ENCODE peak calls at places on chromosomes 16 and 17, in nine cellular contexts. B is GM10248, J is brain microvascular endothelial cell, Q is bronchial epithelial cell, W is neural progenitor cell, F is progenitor cell of endocrine pancreas, E is RWPE1, L is lung, C is psoas muscle. N is an unnamed sample.

GRCh38 chr17:45995617-45996270 is 3.3 kb upstream of the STH start:
- DNase-seq in F (no peak), L (no peak), Q (no peak), B (no peak), C (peak), E (no peak), W (no peak), J (no peak), N (no peak)

GRCh38 chr16:31868701-31869167 is 4.9 kb upstream of the ZNF267 start:
- DNase-seq in C (peak), B (peak), E (peak), W (peak), Q (peak), F (peak), L (peak), J (peak), N (no peak)

GRCh38 chr17:57553991-57554825 is 190.9 kb downstream of the CCDC182 start:
- DNase-seq in Q (no peak), J (no peak), E (no peak), L (no peak), F (no peak), C (no peak), W (peak), B (no peak), N (no peak)

GRCh38 chr16:4213721-4214120 is 28.2 kb downstream of the SRL start:
- DNase-seq in E (no peak), W (no peak), Q (peak), F (no peak), C (no peak), J (no peak), L (no peak), B (no peak), N (no peak)

GRCh38 chr16:86642084-86642483 is 63.7 kb downstream of the FOXL1 start:
- DNase-seq in W (no peak), L (no peak), Q (no peak), J (no peak), F (no peak), C (no peak), B (no peak), E (no peak), N (no peak)

GRCh38 chr17:57406131-57406980 is 150.0 kb downstream of the MSI2 start:
- DNase-seq in J (no peak), W (peak), F (no peak), B (no peak), E (no peak), Q (no peak), L (no peak), C (no peak), N (no peak)

GRCh38 chr16:17827313-17827712 is 356.6 kb upstream of the XYLT1 start:
- DNase-seq in Q (no peak), F (no peak), L (no peak), B (no peak), E (no peak), J (peak), C (no peak), W (no peak), N (no peak)

GRCh38 chr16:57062329-57062728 is 30.1 kb upstream of the CPNE2 start:
- DNase-seq in E (no peak), C (no peak), J (no peak), Q (no peak), F (no peak), W (no peak), L (no peak), B (no peak), N (no peak)

GRCh38 chr16:67758006-67758405 is 38.9 kb upstream of the GFOD2 start:
- DNase-seq in Q (no peak), W (no peak), B (no peak), J (no peak), E (no peak), L (no peak), F (no peak), C (no peak), N (no peak)

GRCh38 chr16:6976716-6977115 is 355.9 kb upstream of the RBFOX1 start:
- DNase-seq in B (no peak), L (no peak), J (no peak), W (no peak), E (no peak), F (no peak), C (no peak), Q (no peak), N (no peak)

GRCh38 chr16:17372383-17372782 is 98.4 kb downstream of the XYLT1 start:
- DNase-seq in L (no peak), F (no peak), W (no peak), B (no peak), C (no peak), Q (no peak), J (no peak), E (no peak), N (no peak)

GRCh38 chr16:68696514-68696913 is 40.6 kb upstream of the CDH1 start:
- DNase-seq in J (no peak), F (no peak), L (no peak), W (no peak), C (no peak), Q (no peak), E (no peak), B (no peak), N (no peak)

GRCh38 chr16:82627811-82628339 is 1.1 kb downstream of the CDH13 start:
- DNase-seq in L (no peak), C (peak), J (no peak), B (no peak), Q (peak), E (peak), F (peak), W (peak), N (no peak)

GRCh38 chr17:9906616-9907015 is 1.5 kb upstream of the RCVRN start:
- DNase-seq in J (no peak), B (no peak), F (no peak), L (no peak), Q (no peak), E (no peak), C (no peak), W (no peak), N (no peak)

GRCh38 chr17:18182978-18183333 is 672 bp upstream of the ALKBH5 start:
- DNase-seq in F (peak), C (peak), W (no peak), J (no peak), B (peak), Q (peak), L (peak), E (peak), N (no peak)

GRCh38 chr17:50627782-50628601 is 6.7 kb upstream of the ABCC3 start:
- DNase-seq in L (no peak), E (no peak), F (no peak), W (peak), J (no peak), B (no peak), C (no peak), Q (no peak), N (no peak)

GRCh38 chr16:75062135-75062943 is 54.2 kb downstream of the LDHD start:
- DNase-seq in E (no peak), B (no peak), C (peak), Q (no peak), J (no peak), F (no peak), W (no peak), L (peak), N (no peak)

GRCh38 chr17:77656054-77656453 is 302.4 kb upstream of the TNRC6C start:
- DNase-seq in W (no peak), Q (no peak), J (no peak), L (no peak), C (no peak), E (no peak), F (no peak), B (no peak), N (no peak)

GRCh38 chr17:37462492-37462891 is 27.2 kb upstream of the DUSP14 start:
- DNase-seq in E (no peak), Q (no peak), F (no peak), C (no peak), W (no peak), B (no peak), L (no peak), J (no peak), N (no peak)

GRCh38 chr16:48611329-48612137 is 1.6 kb upstream of the N4BP1 start:
- DNase-seq in E (peak), J (no peak), W (no peak), B (peak), C (no peak), F (no peak), L (no peak), Q (peak), N (no peak)

GRCh38 chr17:2282297-2282873 is 21.2 kb downstream of the SMG6 start:
- DNase-seq in F (no peak), C (peak), Q (peak), E (peak), J (peak), L (no peak), B (peak), W (peak), N (peak)

GRCh38 chr17:65523411-65523810 is 38.0 kb downstream of the AXIN2 start:
- DNase-seq in F (no peak), J (no peak), B (no peak), C (no peak), Q (no peak), L (no peak), E (no peak), W (no peak), N (no peak)

GRCh38 chr17:43823350-43824084 is 9.4 kb downstream of the MPP3 start:
- DNase-seq in E (no peak), Q (no peak), W (no peak), B (no peak), J (no peak), C (no peak), F (no peak), L (peak), N (no peak)

GRCh38 chr16:82630219-82630618 is 3.5 kb downstream of the CDH13 start:
- DNase-seq in Q (peak), F (no peak), W (no peak), E (peak), C (no peak), J (no peak), B (no peak), L (no peak), N (no peak)

GRCh38 chr17:19867094-19867653 is 562 bp downstream of the ULK2 start:
- DNase-seq in B (peak), W (peak), J (peak), C (peak), E (peak), F (peak), L (no peak), Q (peak), N (no peak)

GRCh38 chr17:45961206-45961605 is 37.8 kb upstream of the STH start:
- DNase-seq in L (no peak), W (no peak), C (no peak), F (no peak), J (no peak), B (no peak), Q (no peak), E (no peak), N (no peak)

GRCh38 chr17:34302626-34303025 is 16.6 kb upstream of the CCL8 start:
- DNase-seq in E (no peak), B (no peak), W (no peak), Q (no peak), L (peak), C (no peak), F (no peak), J (no peak), N (no peak)

GRCh38 chr17:64038331-64039105 is 18.1 kb upstream of the ICAM2 start:
- DNase-seq in B (no peak), Q (no peak), E (no peak), C (no peak), W (no peak), L (no peak), J (no peak), F (no peak), N (no peak)

GRCh38 chr16:11432856-11433395 is 87.7 kb downstream of the RMI2 start:
- DNase-seq in L (no peak), W (no peak), C (no peak), B (no peak), E (no peak), Q (no peak), J (no peak), F (no peak), N (no peak)

GRCh38 chr17:32267690-32268205 is 2.1 kb downstream of the RHBDL3 start:
- DNase-seq in C (no peak), Q (peak), J (no peak), W (peak), E (no peak), B (no peak), F (no peak), L (no peak), N (no peak)

GRCh38 chr16:71723537-71724319 is 773 bp downstream of the PHLPP2 start:
- DNase-seq in L (peak), C (peak), W (peak), B (peak), Q (peak), F (peak), J (peak), E (peak), N (peak)

GRCh38 chr16:85192736-85193493 is 80.6 kb upstream of the CIBAR2 start:
- DNase-seq in F (no peak), J (no peak), B (no peak), Q (no peak), L (no peak), C (peak), E (no peak), W (no peak), N (no peak)

GRCh38 chr17:48037036-48037881 is at the start of gene COPZ2:
- DNase-seq in F (peak), L (peak), Q (no peak), W (peak), J (no peak), E (no peak), C (peak), B (peak), N (no peak)

GRCh38 chr17:49516190-49516589 is 21.1 kb downstream of the NGFR start:
- DNase-seq in B (no peak), Q (no peak), L (no peak), C (no peak), E (no peak), F (no peak), W (no peak), J (no peak), N (no peak)

GRCh38 chr17:49514374-49514738 is 19.3 kb downstream of the NGFR start:
- DNase-seq in F (no peak), L (no peak), B (no peak), W (peak), C (no peak), E (no peak), J (no peak), Q (no peak), N (no peak)

GRCh38 chr17:49513044-49513395 is 17.9 kb downstream of the NGFR start:
- DNase-seq in E (no peak), Q (no peak), B (no peak), C (no peak), J (no peak), F (no peak), W (no peak), L (no peak), N (no peak)

GRCh38 chr17:49513616-49514373 is 18.7 kb downstream of the NGFR start:
- DNase-seq in W (no peak), C (no peak), F (no peak), J (no peak), B (no peak), E (no peak), Q (no peak), L (no peak), N (no peak)

GRCh38 chr17:49515196-49515770 is 20.2 kb downstream of the NGFR start:
- DNase-seq in J (peak), Q (peak), F (no peak), L (peak), C (peak), W (peak), B (peak), E (peak), N (peak)
- TF ChIP-seq CTCF in J (peak), Q (no peak), F (no peak), L (no peak), C (peak), W (peak), B (no peak), E (no peak), N (no peak)

DNA sequence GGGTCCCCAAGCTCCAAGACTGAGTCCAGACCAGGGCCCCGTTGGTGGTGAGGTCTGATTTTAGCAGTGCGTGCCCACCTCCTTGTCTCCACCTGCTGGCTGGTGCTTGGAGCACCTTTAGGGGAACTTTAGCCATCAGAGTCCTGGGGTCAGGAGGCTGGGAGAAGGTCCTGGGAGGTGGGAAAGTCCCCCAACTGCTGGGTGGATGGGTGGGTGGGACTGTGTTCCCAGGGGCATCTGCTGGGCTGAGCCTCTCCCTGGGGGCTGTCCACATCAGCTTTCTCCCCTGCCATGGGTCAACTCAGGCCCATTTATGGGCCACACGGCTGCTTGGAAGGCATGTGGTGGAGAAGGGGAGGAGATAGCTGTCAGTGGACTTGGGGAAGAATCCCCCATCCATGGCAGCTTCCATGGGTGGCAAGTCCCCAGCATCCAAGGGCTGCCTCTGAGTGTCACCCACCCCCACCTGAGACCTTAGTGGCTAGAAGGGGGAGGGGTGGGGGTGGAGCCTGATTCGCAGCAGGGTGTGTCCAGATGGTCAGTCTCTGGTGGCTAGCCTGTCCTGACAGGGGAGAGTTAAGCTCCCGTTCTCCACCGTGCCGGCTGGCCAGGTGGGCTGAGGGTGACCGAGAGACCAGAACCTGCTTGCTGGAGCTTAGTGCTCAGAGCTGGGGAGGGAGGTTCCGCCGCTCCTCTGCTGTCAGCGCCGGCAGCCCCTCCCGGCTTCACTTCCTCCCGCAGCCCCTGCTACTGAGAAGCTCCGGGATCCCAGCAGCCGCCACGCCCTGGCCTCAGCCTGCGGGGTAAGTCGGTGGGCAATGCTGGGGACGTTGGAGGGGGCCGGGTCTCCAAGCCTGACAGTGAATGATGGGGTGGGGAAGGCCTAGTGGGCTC is at the start of gene TRPV2:
- DNase-seq in W (peak), L (no peak), J (no peak), C (peak), B (peak), E (no peak), Q (no peak), F (no peak), N (no peak)
- TF ChIP-seq CTCF in W (peak), L (peak), J (peak), C (peak), B (peak), E (no peak), Q (peak), F (peak), N (peak)

GRCh38 chr17:72079700-72080099 is 41.1 kb upstream of the SOX9 start:
- DNase-seq in E (no peak), W (no peak), J (no peak), Q (no peak), B (no peak), F (no peak), C (no peak), L (no peak), N (no peak)

GRCh38 chr17:72076678-72077030 is 44.2 kb upstream of the SOX9 start:
- DNase-seq in C (no peak), L (no peak), W (no peak), B (no peak), E (no peak), J (no peak), Q (no peak), F (no peak), N (no peak)

GRCh38 chr17:72075995-72076677 is 44.7 kb upstream of the SOX9 start:
- DNase-seq in Q (no peak), E (no peak), J (no peak), C (no peak), F (no peak), W (peak), L (no peak), B (no peak), N (no peak)

GRCh38 chr17:72077326-72077960 is 43.4 kb upstream of the SOX9 start:
- DNase-seq in J (no peak), B (no peak), E (no peak), L (no peak), C (no peak), Q (peak), W (peak), F (no peak), N (no peak)
- TF ChIP-seq CTCF in J (no peak), B (no peak), E (no peak), L (no peak), C (no peak), Q (peak), W (peak), F (peak), N (peak)

GRCh38 chr17:40298726-40299125 is 10.3 kb upstream of the RARA start:
- DNase-seq in Q (no peak), W (no peak), F (no peak), E (no peak), C (no peak), J (peak), L (no peak), B (no peak), N (no peak)

GRCh38 chr17:40303009-40303657 is 5.8 kb upstream of the RARA start:
- DNase-seq in W (peak), J (peak), Q (peak), L (peak), E (peak), F (no peak), C (peak), B (no peak), N (no peak)

GRCh38 chr17:40303706-40304450 is 5.1 kb upstream of the RARA start:
- DNase-seq in J (no peak), E (no peak), Q (peak), B (no peak), C (peak), W (no peak), F (no peak), L (no peak), N (no peak)

GRCh38 chr17:40304464-40304863 is 4.5 kb upstream of the RARA start:
- DNase-seq in L (no peak), Q (no peak), C (no peak), W (no peak), E (no peak), B (no peak), F (no peak), J (no peak), N (no peak)

GRCh38 chr17:40301315-40301714 is 7.7 kb upstream of the RARA start:
- DNase-seq in W (no peak), E (no peak), J (no peak), C (peak), Q (no peak), F (no peak), B (no peak), L (no peak), N (no peak)
- TF ChIP-seq CTCF in W (peak), E (peak), J (peak), C (peak), Q (peak), F (peak), B (no peak), L (no peak), N (no peak)

GRCh38 chr16:27428035-27428785 is 26.2 kb downstream of the IL21R start:
- DNase-seq in E (no peak), B (peak), C (no peak), Q (no peak), J (no peak), F (peak), W (no peak), L (peak), N (no peak)
- TF ChIP-seq CTCF in E (no peak), B (peak), C (no peak), Q (peak), J (peak), F (no peak), W (peak), L (no peak), N (peak)

DNA sequence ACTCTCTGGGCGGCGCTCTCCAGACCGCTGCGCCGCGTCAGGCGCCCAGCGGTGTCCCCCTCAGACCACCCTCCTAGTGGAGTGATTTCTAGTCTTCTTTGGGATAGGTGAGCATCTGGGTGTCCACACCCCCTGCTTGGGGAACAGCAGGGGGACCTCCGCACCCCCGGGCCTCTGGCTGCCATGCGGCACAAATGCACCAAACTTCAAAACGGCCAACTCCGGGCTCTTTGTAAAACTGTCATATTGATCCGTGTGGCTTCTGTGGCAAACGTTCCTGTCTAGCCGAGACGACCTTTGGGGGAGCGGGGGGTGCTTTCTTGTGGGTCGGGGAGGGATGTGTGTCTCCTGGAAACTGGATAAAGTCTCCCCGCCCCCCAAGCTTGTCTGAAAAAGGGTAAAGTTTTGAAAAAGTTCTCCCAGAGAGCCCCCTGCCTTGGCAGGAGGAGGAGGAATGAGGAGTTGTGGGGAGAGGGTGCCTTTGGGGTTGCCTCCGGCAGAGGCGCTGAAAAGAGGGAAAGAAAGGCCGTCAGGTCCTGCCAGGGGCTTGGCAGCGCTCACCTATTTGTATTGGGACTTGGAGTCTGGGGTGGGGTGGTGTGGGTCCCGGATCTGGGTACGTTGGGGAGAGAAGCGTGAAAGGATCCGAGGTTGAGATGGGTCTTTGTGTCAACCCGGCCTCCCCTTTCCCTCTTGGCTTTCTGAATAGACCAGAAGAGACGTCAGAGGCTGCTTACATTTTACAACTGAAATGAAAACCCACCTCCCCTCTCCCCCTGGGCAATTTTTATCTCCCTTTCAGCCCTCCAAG is 2.2 kb upstream of the CHD3 start:
- DNase-seq in C (no peak), L (peak), Q (peak), W (peak), B (peak), F (no peak), J (peak), E (no peak), N (no peak)
- TF ChIP-seq CTCF in C (no peak), L (no peak), Q (no peak), W (peak), B (no peak), F (peak), J (peak), E (no peak), N (peak)